ENCODE peak calls at places on chromosomes 12 and 14, in seven cellular contexts. Y is stomach, S is HCT116, X is uterus, M is fibroblast of mammary gland, O is heart left ventricle, W is transverse colon. H is an unnamed sample.

GRCh38 chr12:46073321-46073720 is 82.9 kb upstream of the SCAF11 start:
- DNase-seq in Y (no peak), S (no peak), X (no peak), M (no peak), O (no peak), W (no peak), H (no peak)

GRCh38 chr12:22409071-22409951 is 74.8 kb upstream of the ST8SIA1 start:
- DNase-seq in Y (no peak), S (no peak), X (no peak), M (no peak), O (no peak), W (no peak), H (no peak)

GRCh38 chr14:99055019-99055418 is 217.0 kb downstream of the BCL11B start:
- DNase-seq in Y (no peak), S (no peak), X (no peak), M (no peak), O (no peak), W (no peak), H (no peak)

GRCh38 chr12:90575995-90576394 is 379.0 kb downstream of the CCER1 start:
- DNase-seq in Y (no peak), S (no peak), X (no peak), M (no peak), O (no peak), W (no peak), H (no peak)

GRCh38 chr12:51349026-51349425 is 2.5 kb upstream of the CELA1 start:
- DNase-seq in Y (no peak), S (no peak), X (no peak), M (no peak), O (no peak), W (no peak), H (no peak)

GRCh38 chr14:105857223-105857815 is 330.9 kb downstream of the TMEM121 start:
- DNase-seq in Y (no peak), S (no peak), X (no peak), M (no peak), O (no peak), W (peak), H (no peak)

GRCh38 chr14:76323331-76324050 is 52.4 kb upstream of the ESRRB start:
- DNase-seq in Y (no peak), S (no peak), X (no peak), M (no peak), O (no peak), W (no peak), H (peak)

GRCh38 chr12:132249747-132250478 is 79.5 kb downstream of the GALNT9 start:
- DNase-seq in Y (no peak), S (no peak), X (no peak), M (no peak), O (no peak), W (no peak), H (no peak)

GRCh38 chr12:95763809-95764253 is 26.7 kb downstream of the NTN4 start:
- DNase-seq in Y (no peak), S (peak), X (no peak), M (peak), O (peak), W (no peak), H (no peak)

GRCh38 chr12:72560370-72560769 is 288.2 kb downstream of the TRHDE start:
- DNase-seq in Y (no peak), S (no peak), X (no peak), M (no peak), O (no peak), W (no peak), H (no peak)

GRCh38 chr14:32939254-32940065 is 781 bp downstream of the NPAS3 start:
- DNase-seq in Y (peak), S (no peak), X (peak), M (peak), O (peak), W (peak), H (peak)

GRCh38 chr12:15404485-15404884 is 82.2 kb downstream of the PTPRO start:
- DNase-seq in Y (no peak), S (no peak), X (no peak), M (peak), O (no peak), W (no peak), H (no peak)

GRCh38 chr14:84458881-84459280 is 1071.1 kb upstream of the FLRT2 start:
- DNase-seq in Y (no peak), S (no peak), X (no peak), M (no peak), O (no peak), W (no peak), H (no peak)

GRCh38 chr14:101825797-101826196 is 64.3 kb downstream of the PPP2R5C start:
- DNase-seq in Y (no peak), S (no peak), X (no peak), M (no peak), O (no peak), W (no peak), H (no peak)

GRCh38 chr12:47949441-47950341 is 13.7 kb upstream of the TMEM106C start:
- DNase-seq in Y (peak), S (peak), X (peak), M (peak), O (peak), W (peak), H (peak)

GRCh38 chr14:62914025-62914424 is 131.2 kb downstream of the KCNH5 start:
- DNase-seq in Y (no peak), S (no peak), X (no peak), M (peak), O (no peak), W (no peak), H (no peak)

GRCh38 chr14:69647216-69647615 is 35.8 kb downstream of the SUSD6 start:
- DNase-seq in Y (no peak), S (no peak), X (no peak), M (no peak), O (no peak), W (no peak), H (no peak)

GRCh38 chr12:103773109-103773905 is 67.7 kb downstream of the NT5DC3 start:
- DNase-seq in Y (no peak), S (no peak), X (no peak), M (no peak), O (no peak), W (no peak), H (no peak)

GRCh38 chr12:4797096-4797495 is 76.9 kb downstream of the GALNT8 start:
- DNase-seq in Y (no peak), S (no peak), X (no peak), M (no peak), O (no peak), W (no peak), H (no peak)

GRCh38 chr12:104226672-104227071 is 11.1 kb downstream of the TXNRD1 start:
- DNase-seq in Y (no peak), S (no peak), X (no peak), M (no peak), O (no peak), W (no peak), H (no peak)

GRCh38 chr14:61498811-61499210 is 177.4 kb downstream of the PRKCH start:
- DNase-seq in Y (no peak), S (no peak), X (no peak), M (peak), O (no peak), W (no peak), H (no peak)

GRCh38 chr12:27561535-27562350 is 37.7 kb downstream of the PPFIBP1 start:
- DNase-seq in Y (no peak), S (no peak), X (no peak), M (no peak), O (no peak), W (no peak), H (no peak)

GRCh38 chr12:1493781-1494180 is 100.6 kb downstream of the FBXL14 start:
- DNase-seq in Y (no peak), S (no peak), X (no peak), M (no peak), O (no peak), W (no peak), H (peak)

GRCh38 chr14:31059152-31059924 is 33.2 kb upstream of the STRN3 start:
- DNase-seq in Y (peak), S (no peak), X (peak), M (peak), O (peak), W (peak), H (no peak)

GRCh38 chr12:68844788-68845695 is 37.1 kb downstream of the MDM2 start:
- DNase-seq in Y (no peak), S (no peak), X (no peak), M (no peak), O (no peak), W (no peak), H (no peak)

GRCh38 chr12:2613674-2614073 is 181.1 kb upstream of the FKBP4 start:
- DNase-seq in Y (no peak), S (peak), X (peak), M (peak), O (no peak), W (no peak), H (no peak)

GRCh38 chr14:104544362-104544761 is 35.2 kb upstream of the C14orf180 start:
- DNase-seq in Y (no peak), S (no peak), X (no peak), M (no peak), O (no peak), W (no peak), H (peak)

GRCh38 chr14:30240002-30240401 is 312.4 kb upstream of the PRKD1 start:
- DNase-seq in Y (no peak), S (no peak), X (no peak), M (no peak), O (no peak), W (no peak), H (no peak)

GRCh38 chr14:29706700-29707099 is 220.9 kb downstream of the PRKD1 start:
- DNase-seq in Y (no peak), S (no peak), X (no peak), M (no peak), O (no peak), W (no peak), H (no peak)

GRCh38 chr12:9706081-9706685 is 26.7 kb downstream of the CLECL1 start:
- DNase-seq in Y (no peak), S (no peak), X (no peak), M (no peak), O (no peak), W (no peak), H (no peak)

GRCh38 chr12:121590476-121591143 is 9.8 kb upstream of the KDM2B start:
- DNase-seq in Y (no peak), S (no peak), X (no peak), M (peak), O (no peak), W (no peak), H (no peak)

GRCh38 chr12:468671-469389 is 9.1 kb downstream of the B4GALNT3 start:
- DNase-seq in Y (peak), S (no peak), X (no peak), M (peak), O (no peak), W (no peak), H (no peak)

GRCh38 chr12:59744564-59744963 is 148.7 kb downstream of the SLC16A7 start:
- DNase-seq in Y (no peak), S (no peak), X (no peak), M (no peak), O (no peak), W (no peak), H (no peak)

GRCh38 chr12:59737725-59738463 is 142.1 kb downstream of the SLC16A7 start:
- DNase-seq in Y (no peak), S (no peak), X (no peak), M (peak), O (no peak), W (no peak), H (no peak)

DNA sequence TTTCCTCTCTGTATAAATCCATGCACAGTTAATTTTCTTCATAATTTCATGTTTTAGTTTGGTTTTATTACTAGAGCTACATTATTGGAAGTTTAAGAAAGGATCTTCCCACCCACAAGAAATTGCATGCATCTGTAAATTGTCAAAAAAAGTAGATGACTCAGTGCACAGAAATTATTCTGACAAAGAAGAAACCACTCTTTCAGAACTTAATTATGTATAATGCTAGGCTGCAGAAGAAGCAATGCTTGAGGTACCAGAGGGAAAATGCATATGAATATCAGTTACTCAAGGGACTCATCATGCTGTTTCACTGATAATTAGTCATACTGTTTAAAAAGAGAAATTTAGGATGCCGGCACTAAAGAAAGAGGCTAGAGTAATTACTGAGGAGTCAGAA is 147.0 kb downstream of the SLC16A7 start:
- DNase-seq in Y (no peak), S (no peak), X (no peak), M (peak), O (no peak), W (no peak), H (no peak)
- H3K4me3 ChIP-seq in Y (no peak), S (no peak), X (no peak), M (no peak), O (no peak), W (no peak), H (no peak)

DNA sequence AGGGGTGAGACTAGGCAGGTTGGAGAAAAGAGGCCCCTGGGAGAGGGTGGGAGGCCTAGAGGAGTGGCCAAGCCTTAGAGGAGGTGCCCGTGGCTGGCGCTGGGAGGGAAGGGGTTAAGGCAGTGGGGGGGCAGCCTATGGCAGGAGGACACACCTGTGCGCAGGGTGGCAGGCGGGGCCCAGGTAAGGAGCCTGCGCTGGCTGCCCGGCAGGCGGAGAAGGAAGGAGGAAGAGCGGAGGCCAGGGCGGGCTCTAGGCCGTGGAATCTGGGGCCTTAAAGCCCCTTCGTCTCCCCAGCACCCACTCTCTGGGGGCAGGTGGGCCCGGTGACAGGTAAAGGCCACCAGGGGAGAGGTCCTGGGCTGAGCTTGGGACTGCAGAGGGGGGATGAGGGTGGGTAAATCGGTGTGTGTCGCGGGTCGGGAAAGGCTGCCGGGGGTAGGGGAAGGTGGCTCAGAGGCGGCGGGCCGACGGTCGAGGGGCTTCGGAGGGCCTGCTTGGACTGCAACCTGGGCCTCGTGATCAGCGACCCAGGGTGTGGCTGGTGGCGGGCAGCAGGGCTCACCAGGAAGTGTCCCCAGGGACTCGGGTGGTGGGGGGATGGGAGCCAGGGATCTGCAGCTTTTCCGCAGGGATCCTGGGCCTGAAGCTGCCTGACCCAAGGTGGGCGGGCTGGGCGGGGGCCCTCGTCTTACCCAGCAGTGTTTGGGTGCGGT is 7.3 kb downstream of the PHB2 start:
- DNase-seq in Y (peak), S (peak), X (no peak), M (no peak), O (no peak), W (peak), H (no peak)
- H3K4me3 ChIP-seq in Y (peak), S (peak), X (no peak), M (no peak), O (no peak), W (peak), H (peak)

GRCh38 chr14:65074449-65075155 is 27.7 kb downstream of the MAX start:
- DNase-seq in Y (no peak), S (no peak), X (no peak), M (no peak), O (no peak), W (no peak), H (no peak)
- H3K4me3 ChIP-seq in Y (no peak), S (no peak), X (no peak), M (no peak), O (no peak), W (no peak), H (no peak)

DNA sequence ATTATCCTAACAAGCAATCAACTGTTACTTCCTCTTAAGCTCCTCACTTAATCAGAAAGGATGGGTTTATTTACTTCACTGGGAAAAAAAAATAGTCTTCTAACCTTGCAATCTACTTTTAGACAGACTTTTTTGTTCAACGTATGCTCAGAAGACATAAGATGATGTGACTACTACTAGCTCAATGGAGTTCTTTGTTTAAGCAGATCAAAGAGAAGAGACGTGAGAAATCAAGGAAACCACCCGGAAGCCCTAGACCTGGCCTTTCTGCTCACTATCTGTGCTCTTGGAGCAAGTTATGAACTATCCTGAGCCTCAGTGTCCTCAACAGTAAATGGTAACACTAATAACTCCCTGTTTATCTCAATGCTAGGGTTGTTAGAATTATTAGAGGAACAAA is 78.5 kb downstream of the ARMH4 start:
- DNase-seq in Y (no peak), S (no peak), X (no peak), M (no peak), O (no peak), W (no peak), H (no peak)
- H3K4me3 ChIP-seq in Y (no peak), S (no peak), X (no peak), M (no peak), O (no peak), W (no peak), H (no peak)

GRCh38 chr12:6699259-6699988 is 1.2 kb downstream of the PIANP start:
- DNase-seq in Y (no peak), S (no peak), X (no peak), M (no peak), O (no peak), W (no peak), H (no peak)
- H3K4me3 ChIP-seq in Y (peak), S (no peak), X (peak), M (peak), O (peak), W (peak), H (no peak)